ENCODE peak calls at places on chromosomes 5 and 9, in six cellular contexts. S is PC-9, Y is bronchial epithelial cell, Z is lung, O is MCF 10A, R is stomach. M is an unnamed sample.

GRCh38 chr5:79035237-79035636 is 34.2 kb downstream of the DMGDH start:
- DNase-seq in S (no peak), Y (no peak), Z (no peak), O (no peak), R (no peak), M (no peak)

GRCh38 chr5:142466195-142466951 is 141.6 kb upstream of the SPRY4 start:
- DNase-seq in S (no peak), Y (peak), Z (no peak), O (peak), R (no peak), M (peak)

GRCh38 chr9:125586173-125586512 is 120.9 kb downstream of the MAPKAP1 start:
- DNase-seq in S (no peak), Y (no peak), Z (no peak), O (no peak), R (no peak), M (no peak)

GRCh38 chr5:17235736-17236330 is 18.4 kb downstream of the BASP1 start:
- DNase-seq in S (no peak), Y (no peak), Z (no peak), O (no peak), R (no peak), M (no peak)

GRCh38 chr9:92714787-92715487 is 45.0 kb upstream of the IPPK start:
- DNase-seq in S (no peak), Y (no peak), Z (no peak), O (no peak), R (no peak), M (no peak)

GRCh38 chr9:21817176-21817575 is 14.7 kb downstream of the MTAP start:
- DNase-seq in S (no peak), Y (no peak), Z (no peak), O (peak), R (no peak), M (no peak)

GRCh38 chr9:92402359-92402758 is 2.0 kb downstream of the OGN start:
- DNase-seq in S (no peak), Y (no peak), Z (no peak), O (no peak), R (no peak), M (no peak)

GRCh38 chr9:127449332-127449966 is 1.8 kb downstream of the RPL12 start:
- DNase-seq in S (no peak), Y (no peak), Z (no peak), O (peak), R (no peak), M (peak)

GRCh38 chr5:17412760-17413671 is 85.0 kb upstream of the TAF11L2 start:
- DNase-seq in S (no peak), Y (peak), Z (no peak), O (peak), R (no peak), M (peak)

GRCh38 chr5:126753227-126753626 is 23.7 kb upstream of the LMNB1 start:
- DNase-seq in S (no peak), Y (no peak), Z (no peak), O (no peak), R (no peak), M (peak)

GRCh38 chr5:141875795-141876627 is 2.2 kb downstream of the PCDH1 start:
- DNase-seq in S (peak), Y (peak), Z (no peak), O (peak), R (peak), M (no peak)

GRCh38 chr5:151892393-151892792 is 32.3 kb downstream of the GLRA1 start:
- DNase-seq in S (no peak), Y (no peak), Z (no peak), O (peak), R (no peak), M (no peak)

GRCh38 chr5:6193315-6193714 is 185.0 kb downstream of the MED10 start:
- DNase-seq in S (peak), Y (no peak), Z (peak), O (no peak), R (no peak), M (no peak)

GRCh38 chr5:33439905-33440481 is 772 bp upstream of the TARS1 start:
- DNase-seq in S (no peak), Y (no peak), Z (no peak), O (no peak), R (no peak), M (no peak)

GRCh38 chr5:67813879-67814539 is 401.5 kb upstream of the PIK3R1 start:
- DNase-seq in S (no peak), Y (no peak), Z (no peak), O (no peak), R (no peak), M (no peak)

GRCh38 chr5:1929108-1929991 is 46.6 kb upstream of the IRX4 start:
- DNase-seq in S (no peak), Y (no peak), Z (no peak), O (no peak), R (no peak), M (no peak)

GRCh38 chr9:110340306-110340705 is 2.6 kb upstream of the TXNDC8 start:
- DNase-seq in S (no peak), Y (peak), Z (no peak), O (peak), R (no peak), M (peak)

GRCh38 chr9:36143242-36143641 is 6.7 kb downstream of the GLIPR2 start:
- DNase-seq in S (no peak), Y (no peak), Z (no peak), O (no peak), R (no peak), M (no peak)

GRCh38 chr9:91818226-91818587 is 131.8 kb downstream of the ROR2 start:
- DNase-seq in S (no peak), Y (no peak), Z (no peak), O (no peak), R (no peak), M (peak)

GRCh38 chr9:34636791-34637355 is 714 bp downstream of the SIGMAR1 start:
- DNase-seq in S (no peak), Y (no peak), Z (no peak), O (no peak), R (peak), M (peak)

GRCh38 chr9:134212809-134213507 is 48.6 kb upstream of the RNU6ATAC start:
- DNase-seq in S (no peak), Y (no peak), Z (no peak), O (no peak), R (no peak), M (peak)

GRCh38 chr9:35555881-35556280 is 49.2 kb upstream of the TESK1 start:
- DNase-seq in S (no peak), Y (no peak), Z (no peak), O (no peak), R (no peak), M (no peak)

GRCh38 chr5:143916441-143916840 is 104.5 kb downstream of the HMHB1 start:
- DNase-seq in S (no peak), Y (no peak), Z (no peak), O (no peak), R (no peak), M (no peak)

GRCh38 chr9:129776566-129776937 is 23.7 kb upstream of the PTGES start:
- DNase-seq in S (no peak), Y (no peak), Z (no peak), O (no peak), R (no peak), M (peak)

GRCh38 chr9:131520448-131520847 is 10.6 kb downstream of the UCK1 start:
- DNase-seq in S (no peak), Y (no peak), Z (no peak), O (no peak), R (no peak), M (no peak)

GRCh38 chr5:175535781-175536180 is 57.4 kb downstream of the SFXN1 start:
- DNase-seq in S (no peak), Y (peak), Z (no peak), O (peak), R (no peak), M (peak)

GRCh38 chr9:135490980-135491444 is 9.5 kb upstream of the MRPS2 start:
- DNase-seq in S (no peak), Y (no peak), Z (no peak), O (no peak), R (no peak), M (no peak)

GRCh38 chr9:16704489-16705111 is 165.9 kb downstream of the BNC2 start:
- DNase-seq in S (peak), Y (no peak), Z (no peak), O (no peak), R (no peak), M (no peak)

GRCh38 chr5:7856855-7857254 is 5.9 kb upstream of the CFAP90 start:
- DNase-seq in S (no peak), Y (peak), Z (no peak), O (peak), R (no peak), M (peak)

GRCh38 chr5:74761241-74761640 is 5.7 kb downstream of the GFM2 start:
- DNase-seq in S (no peak), Y (peak), Z (no peak), O (no peak), R (no peak), M (no peak)

GRCh38 chr5:9782806-9783560 is 152.8 kb upstream of the TAS2R1 start:
- DNase-seq in S (no peak), Y (no peak), Z (no peak), O (no peak), R (no peak), M (no peak)

GRCh38 chr9:91033802-91034201 is 232.2 kb downstream of the SYK start:
- DNase-seq in S (no peak), Y (no peak), Z (no peak), O (peak), R (no peak), M (peak)

GRCh38 chr5:72252574-72253155 is 67.4 kb downstream of the MRPS27 start:
- DNase-seq in S (no peak), Y (no peak), Z (no peak), O (peak), R (no peak), M (no peak)

GRCh38 chr9:90724880-90725279 is 76.7 kb upstream of the SYK start:
- DNase-seq in S (no peak), Y (no peak), Z (no peak), O (no peak), R (no peak), M (peak)

GRCh38 chr9:81032030-81032572 is 657.2 kb downstream of the TLE1 start:
- DNase-seq in S (no peak), Y (peak), Z (no peak), O (peak), R (no peak), M (peak)

GRCh38 chr5:149830579-149830978 is 100.5 kb downstream of the PPARGC1B start:
- DNase-seq in S (no peak), Y (no peak), Z (no peak), O (no peak), R (no peak), M (no peak)

GRCh38 chr5:149831492-149831891 is 101.4 kb downstream of the PPARGC1B start:
- DNase-seq in S (no peak), Y (peak), Z (no peak), O (peak), R (no peak), M (peak)

GRCh38 chr5:149827501-149827990 is 97.4 kb downstream of the PPARGC1B start:
- DNase-seq in S (no peak), Y (no peak), Z (no peak), O (no peak), R (no peak), M (no peak)

GRCh38 chr5:149828161-149829011 is 98.3 kb downstream of the PPARGC1B start:
- DNase-seq in S (peak), Y (peak), Z (peak), O (peak), R (peak), M (peak)

GRCh38 chr5:149829954-149830353 is 99.8 kb downstream of the PPARGC1B start:
- DNase-seq in S (no peak), Y (no peak), Z (no peak), O (peak), R (no peak), M (peak)
- TF ChIP-seq CTCF in S (peak), Y (no peak), Z (no peak), O (no peak), R (no peak), M (peak)

DNA sequence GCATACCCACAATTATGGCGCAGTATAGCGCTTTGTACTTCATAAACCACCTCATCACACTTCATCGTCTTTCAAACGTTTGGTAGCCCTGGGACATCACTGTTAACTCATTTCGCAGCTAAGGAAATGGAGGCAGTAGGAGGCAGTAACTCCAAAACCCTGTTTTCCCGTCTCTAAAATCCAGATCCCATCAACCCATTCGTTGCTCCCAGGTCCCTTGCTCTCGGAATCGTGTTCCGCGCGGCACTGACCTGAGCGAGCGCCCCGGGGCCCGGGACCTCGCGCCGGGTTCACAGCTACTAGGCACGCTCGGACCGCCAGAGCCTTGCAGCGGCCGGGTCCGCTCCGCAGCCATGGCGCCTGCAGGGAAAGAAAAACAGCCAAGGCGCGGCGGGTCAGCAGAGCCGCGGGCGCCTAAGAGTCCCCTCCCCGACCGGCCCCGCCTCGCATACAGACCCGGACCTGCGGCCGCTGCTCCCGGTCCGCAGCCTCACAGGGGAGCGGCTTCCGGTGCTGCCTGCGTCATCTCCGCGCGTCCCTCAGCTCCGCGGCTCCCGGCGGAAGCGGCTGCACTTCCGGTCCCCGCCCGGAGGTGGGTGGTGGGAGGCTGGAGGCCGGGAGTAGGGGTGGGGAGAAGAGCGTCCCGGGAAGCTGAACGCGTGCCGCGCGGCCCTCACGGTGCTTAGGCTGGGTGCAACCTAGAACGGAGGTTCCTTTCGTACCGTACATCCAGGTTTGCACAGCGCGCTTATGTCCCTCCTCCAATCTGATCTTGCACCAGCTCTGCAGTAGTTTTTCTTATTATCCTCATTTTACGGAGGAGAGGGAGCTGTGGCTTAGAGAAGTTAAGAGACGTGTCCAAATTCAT is at the start of gene FBXW2:
- DNase-seq in S (peak), Y (peak), Z (peak), O (peak), R (peak), M (peak)
- TF ChIP-seq CTCF in S (no peak), Y (no peak), Z (no peak), O (no peak), R (no peak), M (no peak)

GRCh38 chr9:87792831-87793288 is 66.9 kb downstream of the CTSL start:
- DNase-seq in S (peak), Y (peak), Z (peak), O (peak), R (peak), M (peak)
- TF ChIP-seq CTCF in S (peak), Y (no peak), Z (no peak), O (peak), R (no peak), M (peak)

GRCh38 chr5:29023541-29023940 is 1985.2 kb upstream of the CDH9 start:
- DNase-seq in S (no peak), Y (no peak), Z (no peak), O (no peak), R (no peak), M (no peak)

DNA sequence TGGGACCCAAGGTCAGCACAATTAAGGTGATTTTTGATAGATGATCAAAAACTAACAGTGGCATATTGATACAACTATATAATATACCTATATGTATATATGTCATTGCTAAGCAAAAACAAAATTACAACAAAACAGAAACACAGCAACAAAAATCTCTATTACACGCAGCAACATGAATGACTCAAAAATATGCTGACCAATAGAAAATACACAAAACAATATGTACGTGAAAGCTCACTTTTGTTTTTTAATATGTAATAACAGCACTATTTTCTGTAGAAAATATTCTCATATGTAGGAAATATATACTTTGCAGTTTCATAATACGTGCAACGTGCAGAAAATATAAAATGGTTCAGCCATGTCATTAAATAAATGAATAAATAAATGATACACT is 1985.7 kb upstream of the CDH9 start:
- DNase-seq in S (no peak), Y (no peak), Z (no peak), O (no peak), R (no peak), M (no peak)
- TF ChIP-seq CTCF in S (no peak), Y (no peak), Z (no peak), O (no peak), R (no peak), M (no peak)

DNA sequence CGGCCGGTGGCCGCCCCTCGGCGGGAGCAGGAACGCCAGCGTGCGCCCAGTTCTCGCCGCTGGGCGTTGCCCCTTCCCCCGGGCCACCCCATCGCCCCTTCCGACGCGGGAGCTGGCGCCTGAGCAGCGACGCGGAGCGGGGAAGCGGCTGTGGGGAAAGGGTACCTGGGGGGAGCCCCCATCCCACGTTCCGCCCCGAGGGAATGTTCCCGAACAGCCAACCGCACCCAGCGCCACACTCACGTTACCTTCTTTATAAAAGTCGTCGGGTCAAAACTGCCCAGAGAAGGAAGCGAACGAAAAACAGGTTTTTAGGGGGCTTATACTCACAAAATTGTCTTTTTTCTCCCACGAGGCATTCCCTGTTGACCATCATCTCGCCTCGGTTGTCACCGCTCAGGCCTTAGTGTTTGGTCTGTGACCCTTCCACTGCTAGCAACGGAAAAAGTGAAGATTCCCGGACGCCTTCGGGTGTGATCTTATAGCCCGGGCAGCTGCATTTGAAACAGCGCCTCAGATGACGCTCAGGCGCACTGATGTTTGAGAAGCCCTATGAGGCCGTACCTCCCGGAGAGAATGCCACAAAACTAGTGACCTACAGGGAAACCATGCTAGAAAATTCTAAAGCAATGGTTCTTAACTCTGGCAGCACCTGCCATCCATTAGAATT is 472 bp upstream of the GOLM1 start:
- DNase-seq in S (no peak), Y (peak), Z (peak), O (peak), R (peak), M (peak)
- TF ChIP-seq CTCF in S (no peak), Y (no peak), Z (no peak), O (no peak), R (no peak), M (peak)